ENCODE peak calls at places on chromosome 7, in seven cellular contexts. One of them, this sample, is unnamed.
A peak's percentile ranks its signal among the peaks of the same experiment; 100 is the strongest.

GRCh38 chr7:35261476-35262285 is 7.8 kb upstream of the TBX20 start:
- DNase-seq in GM12892: no peak
- DNase-seq in activated T-cell treated with anti-CD3 and anti-CD28 coated beads for 24 hours: no peak
- DNase-seq in activated naive CD4-positive, alpha-beta T cell treated with anti-CD3 and anti-CD28 coated beads, Interleukin-2, amount 10 ng/mL, durations not matched to agents 7 days and 5 days: no peak
- DNase-seq in BE2C: no peak
- DNase-seq in progenitor cell of endocrine pancreas: no peak
- DNase-seq in fibroblast of lung: no peak
- DNase-seq in this sample: no peak

GRCh38 chr7:45143616-45144015 is 14.0 kb upstream of the RAMP3 start:
- DNase-seq in GM12892: no peak
- DNase-seq in activated T-cell treated with anti-CD3 and anti-CD28 coated beads for 24 hours: no peak
- DNase-seq in activated naive CD4-positive, alpha-beta T cell treated with anti-CD3 and anti-CD28 coated beads, Interleukin-2, amount 10 ng/mL, durations not matched to agents 7 days and 5 days: no peak
- DNase-seq in BE2C: no peak
- DNase-seq in progenitor cell of endocrine pancreas: no peak
- DNase-seq in fibroblast of lung: no peak
- DNase-seq in this sample: no peak

GRCh38 chr7:79298145-79298760 is 155.2 kb downstream of the MAGI2 start:
- DNase-seq in GM12892: peak; percentile 0
- DNase-seq in activated T-cell treated with anti-CD3 and anti-CD28 coated beads for 24 hours: no peak
- DNase-seq in activated naive CD4-positive, alpha-beta T cell treated with anti-CD3 and anti-CD28 coated beads, Interleukin-2, amount 10 ng/mL, durations not matched to agents 7 days and 5 days: peak; percentile 21
- DNase-seq in BE2C: peak; percentile 52
- DNase-seq in progenitor cell of endocrine pancreas: no peak
- DNase-seq in fibroblast of lung: peak; percentile 84
- DNase-seq in this sample: no peak

GRCh38 chr7:43647314-43647691 is 64.4 kb downstream of the STK17A start:
- DNase-seq in GM12892: no peak
- DNase-seq in activated T-cell treated with anti-CD3 and anti-CD28 coated beads for 24 hours: no peak
- DNase-seq in activated naive CD4-positive, alpha-beta T cell treated with anti-CD3 and anti-CD28 coated beads, Interleukin-2, amount 10 ng/mL, durations not matched to agents 7 days and 5 days: no peak
- DNase-seq in BE2C: no peak
- DNase-seq in progenitor cell of endocrine pancreas: no peak
- DNase-seq in fibroblast of lung: peak; percentile 69
- DNase-seq in this sample: no peak

GRCh38 chr7:151664268-151664667 is 144.6 kb upstream of the RHEB start:
- DNase-seq in GM12892: no peak
- DNase-seq in activated T-cell treated with anti-CD3 and anti-CD28 coated beads for 24 hours: no peak
- DNase-seq in activated naive CD4-positive, alpha-beta T cell treated with anti-CD3 and anti-CD28 coated beads, Interleukin-2, amount 10 ng/mL, durations not matched to agents 7 days and 5 days: no peak
- DNase-seq in BE2C: no peak
- DNase-seq in progenitor cell of endocrine pancreas: no peak
- DNase-seq in fibroblast of lung: no peak
- DNase-seq in this sample: no peak

GRCh38 chr7:48384180-48384752 is 213.0 kb downstream of the ABCA13 start:
- DNase-seq in GM12892: no peak
- DNase-seq in activated T-cell treated with anti-CD3 and anti-CD28 coated beads for 24 hours: no peak
- DNase-seq in activated naive CD4-positive, alpha-beta T cell treated with anti-CD3 and anti-CD28 coated beads, Interleukin-2, amount 10 ng/mL, durations not matched to agents 7 days and 5 days: no peak
- DNase-seq in BE2C: no peak
- DNase-seq in progenitor cell of endocrine pancreas: no peak
- DNase-seq in fibroblast of lung: no peak
- DNase-seq in this sample: no peak

GRCh38 chr7:86846494-86847190 is 202.9 kb downstream of the GRM3 start:
- DNase-seq in GM12892: no peak
- DNase-seq in activated T-cell treated with anti-CD3 and anti-CD28 coated beads for 24 hours: no peak
- DNase-seq in activated naive CD4-positive, alpha-beta T cell treated with anti-CD3 and anti-CD28 coated beads, Interleukin-2, amount 10 ng/mL, durations not matched to agents 7 days and 5 days: no peak
- DNase-seq in BE2C: no peak
- DNase-seq in progenitor cell of endocrine pancreas: no peak
- DNase-seq in fibroblast of lung: no peak
- DNase-seq in this sample: no peak

GRCh38 chr7:133412942-133413341 is 160.1 kb downstream of the EXOC4 start:
- DNase-seq in GM12892: no peak
- DNase-seq in activated T-cell treated with anti-CD3 and anti-CD28 coated beads for 24 hours: no peak
- DNase-seq in activated naive CD4-positive, alpha-beta T cell treated with anti-CD3 and anti-CD28 coated beads, Interleukin-2, amount 10 ng/mL, durations not matched to agents 7 days and 5 days: no peak
- DNase-seq in BE2C: no peak
- DNase-seq in progenitor cell of endocrine pancreas: no peak
- DNase-seq in fibroblast of lung: no peak
- DNase-seq in this sample: no peak

GRCh38 chr7:105141068-105141467 is 127.1 kb downstream of the KMT2E start:
- DNase-seq in GM12892: no peak
- DNase-seq in activated T-cell treated with anti-CD3 and anti-CD28 coated beads for 24 hours: no peak
- DNase-seq in activated naive CD4-positive, alpha-beta T cell treated with anti-CD3 and anti-CD28 coated beads, Interleukin-2, amount 10 ng/mL, durations not matched to agents 7 days and 5 days: no peak
- DNase-seq in BE2C: peak; percentile 25
- DNase-seq in progenitor cell of endocrine pancreas: no peak
- DNase-seq in fibroblast of lung: peak; percentile 68
- DNase-seq in this sample: no peak

GRCh38 chr7:8035647-8036518 is 67.3 kb downstream of the GLCCI1 start:
- DNase-seq in GM12892: no peak
- DNase-seq in activated T-cell treated with anti-CD3 and anti-CD28 coated beads for 24 hours: no peak
- DNase-seq in activated naive CD4-positive, alpha-beta T cell treated with anti-CD3 and anti-CD28 coated beads, Interleukin-2, amount 10 ng/mL, durations not matched to agents 7 days and 5 days: no peak
- DNase-seq in BE2C: peak; percentile 10
- DNase-seq in progenitor cell of endocrine pancreas: no peak
- DNase-seq in fibroblast of lung: peak; percentile 66
- DNase-seq in this sample: no peak

GRCh38 chr7:106117767-106118544 is 5.8 kb upstream of the SYPL1 start:
- DNase-seq in GM12892: no peak
- DNase-seq in activated T-cell treated with anti-CD3 and anti-CD28 coated beads for 24 hours: no peak
- DNase-seq in activated naive CD4-positive, alpha-beta T cell treated with anti-CD3 and anti-CD28 coated beads, Interleukin-2, amount 10 ng/mL, durations not matched to agents 7 days and 5 days: no peak
- DNase-seq in BE2C: no peak
- DNase-seq in progenitor cell of endocrine pancreas: no peak
- DNase-seq in fibroblast of lung: no peak
- DNase-seq in this sample: no peak

GRCh38 chr7:131038153-131038552 is 289.5 kb upstream of the MKLN1 start:
- DNase-seq in GM12892: no peak
- DNase-seq in activated T-cell treated with anti-CD3 and anti-CD28 coated beads for 24 hours: no peak
- DNase-seq in activated naive CD4-positive, alpha-beta T cell treated with anti-CD3 and anti-CD28 coated beads, Interleukin-2, amount 10 ng/mL, durations not matched to agents 7 days and 5 days: no peak
- DNase-seq in BE2C: no peak
- DNase-seq in progenitor cell of endocrine pancreas: no peak
- DNase-seq in fibroblast of lung: no peak
- DNase-seq in this sample: no peak

GRCh38 chr7:130990178-130990832 is 256.3 kb upstream of the KLF14 start:
- DNase-seq in GM12892: no peak
- DNase-seq in activated T-cell treated with anti-CD3 and anti-CD28 coated beads for 24 hours: no peak
- DNase-seq in activated naive CD4-positive, alpha-beta T cell treated with anti-CD3 and anti-CD28 coated beads, Interleukin-2, amount 10 ng/mL, durations not matched to agents 7 days and 5 days: peak; percentile 64
- DNase-seq in BE2C: no peak
- DNase-seq in progenitor cell of endocrine pancreas: no peak
- DNase-seq in fibroblast of lung: no peak
- DNase-seq in this sample: no peak

GRCh38 chr7:151348970-151349369 is 7.4 kb downstream of the NUB1 start:
- DNase-seq in GM12892: no peak
- DNase-seq in activated T-cell treated with anti-CD3 and anti-CD28 coated beads for 24 hours: no peak
- DNase-seq in activated naive CD4-positive, alpha-beta T cell treated with anti-CD3 and anti-CD28 coated beads, Interleukin-2, amount 10 ng/mL, durations not matched to agents 7 days and 5 days: no peak
- DNase-seq in BE2C: no peak
- DNase-seq in progenitor cell of endocrine pancreas: no peak
- DNase-seq in fibroblast of lung: no peak
- DNase-seq in this sample: no peak

GRCh38 chr7:1340031-1340430 is 107.4 kb downstream of the UNCX start:
- DNase-seq in GM12892: no peak
- DNase-seq in activated T-cell treated with anti-CD3 and anti-CD28 coated beads for 24 hours: no peak
- DNase-seq in activated naive CD4-positive, alpha-beta T cell treated with anti-CD3 and anti-CD28 coated beads, Interleukin-2, amount 10 ng/mL, durations not matched to agents 7 days and 5 days: no peak
- DNase-seq in BE2C: no peak
- DNase-seq in progenitor cell of endocrine pancreas: no peak
- DNase-seq in fibroblast of lung: no peak
- DNase-seq in this sample: no peak

GRCh38 chr7:93948106-93948505 is 26.6 kb downstream of the GNG11 start:
- DNase-seq in GM12892: no peak
- DNase-seq in activated T-cell treated with anti-CD3 and anti-CD28 coated beads for 24 hours: no peak
- DNase-seq in activated naive CD4-positive, alpha-beta T cell treated with anti-CD3 and anti-CD28 coated beads, Interleukin-2, amount 10 ng/mL, durations not matched to agents 7 days and 5 days: no peak
- DNase-seq in BE2C: no peak
- DNase-seq in progenitor cell of endocrine pancreas: no peak
- DNase-seq in fibroblast of lung: peak; percentile 26
- DNase-seq in this sample: no peak

GRCh38 chr7:129266181-129266580 is 41.4 kb downstream of the AHCYL2 start:
- DNase-seq in GM12892: no peak
- DNase-seq in activated T-cell treated with anti-CD3 and anti-CD28 coated beads for 24 hours: no peak
- DNase-seq in activated naive CD4-positive, alpha-beta T cell treated with anti-CD3 and anti-CD28 coated beads, Interleukin-2, amount 10 ng/mL, durations not matched to agents 7 days and 5 days: no peak
- DNase-seq in BE2C: no peak
- DNase-seq in progenitor cell of endocrine pancreas: no peak
- DNase-seq in fibroblast of lung: no peak
- DNase-seq in this sample: no peak

GRCh38 chr7:125516194-125516593 is 586.6 kb upstream of the POT1 start:
- DNase-seq in GM12892: no peak
- DNase-seq in activated T-cell treated with anti-CD3 and anti-CD28 coated beads for 24 hours: no peak
- DNase-seq in activated naive CD4-positive, alpha-beta T cell treated with anti-CD3 and anti-CD28 coated beads, Interleukin-2, amount 10 ng/mL, durations not matched to agents 7 days and 5 days: no peak
- DNase-seq in BE2C: peak; percentile 61
- DNase-seq in progenitor cell of endocrine pancreas: no peak
- DNase-seq in fibroblast of lung: no peak
- DNase-seq in this sample: no peak

GRCh38 chr7:78254397-78255055 is 456.0 kb downstream of the PHTF2 start:
- DNase-seq in GM12892: no peak
- DNase-seq in activated T-cell treated with anti-CD3 and anti-CD28 coated beads for 24 hours: no peak
- DNase-seq in activated naive CD4-positive, alpha-beta T cell treated with anti-CD3 and anti-CD28 coated beads, Interleukin-2, amount 10 ng/mL, durations not matched to agents 7 days and 5 days: no peak
- DNase-seq in BE2C: no peak
- DNase-seq in progenitor cell of endocrine pancreas: no peak
- DNase-seq in fibroblast of lung: no peak
- DNase-seq in this sample: no peak

GRCh38 chr7:82445226-82445625 is 1.6 kb upstream of the CACNA2D1 start:
- DNase-seq in GM12892: no peak
- DNase-seq in activated T-cell treated with anti-CD3 and anti-CD28 coated beads for 24 hours: no peak
- DNase-seq in activated naive CD4-positive, alpha-beta T cell treated with anti-CD3 and anti-CD28 coated beads, Interleukin-2, amount 10 ng/mL, durations not matched to agents 7 days and 5 days: no peak
- DNase-seq in BE2C: no peak
- DNase-seq in progenitor cell of endocrine pancreas: no peak
- DNase-seq in fibroblast of lung: no peak
- DNase-seq in this sample: no peak

GRCh38 chr7:117724898-117725297 is 148.3 kb downstream of the CTTNBP2 start:
- DNase-seq in GM12892: no peak
- DNase-seq in activated T-cell treated with anti-CD3 and anti-CD28 coated beads for 24 hours: no peak
- DNase-seq in activated naive CD4-positive, alpha-beta T cell treated with anti-CD3 and anti-CD28 coated beads, Interleukin-2, amount 10 ng/mL, durations not matched to agents 7 days and 5 days: no peak
- DNase-seq in BE2C: no peak
- DNase-seq in progenitor cell of endocrine pancreas: no peak
- DNase-seq in fibroblast of lung: no peak
- DNase-seq in this sample: no peak

GRCh38 chr7:34281260-34281659 is 375.9 kb downstream of the BMPER start:
- DNase-seq in GM12892: no peak
- DNase-seq in activated T-cell treated with anti-CD3 and anti-CD28 coated beads for 24 hours: no peak
- DNase-seq in activated naive CD4-positive, alpha-beta T cell treated with anti-CD3 and anti-CD28 coated beads, Interleukin-2, amount 10 ng/mL, durations not matched to agents 7 days and 5 days: no peak
- DNase-seq in BE2C: no peak
- DNase-seq in progenitor cell of endocrine pancreas: no peak
- DNase-seq in fibroblast of lung: no peak
- DNase-seq in this sample: no peak

GRCh38 chr7:2432910-2433712 is 29.7 kb downstream of the CHST12 start:
- DNase-seq in GM12892: no peak
- DNase-seq in activated T-cell treated with anti-CD3 and anti-CD28 coated beads for 24 hours: no peak
- DNase-seq in activated naive CD4-positive, alpha-beta T cell treated with anti-CD3 and anti-CD28 coated beads, Interleukin-2, amount 10 ng/mL, durations not matched to agents 7 days and 5 days: no peak
- DNase-seq in BE2C: no peak
- DNase-seq in progenitor cell of endocrine pancreas: no peak
- DNase-seq in fibroblast of lung: no peak
- DNase-seq in this sample: no peak

GRCh38 chr7:110987130-110987693 is 103.7 kb upstream of the LRRN3 start:
- DNase-seq in GM12892: no peak
- DNase-seq in activated T-cell treated with anti-CD3 and anti-CD28 coated beads for 24 hours: no peak
- DNase-seq in activated naive CD4-positive, alpha-beta T cell treated with anti-CD3 and anti-CD28 coated beads, Interleukin-2, amount 10 ng/mL, durations not matched to agents 7 days and 5 days: no peak
- DNase-seq in BE2C: no peak
- DNase-seq in progenitor cell of endocrine pancreas: no peak
- DNase-seq in fibroblast of lung: no peak
- DNase-seq in this sample: no peak

GRCh38 chr7:37336259-37336658 is 112.4 kb downstream of the ELMO1 start:
- DNase-seq in GM12892: no peak
- DNase-seq in activated T-cell treated with anti-CD3 and anti-CD28 coated beads for 24 hours: no peak
- DNase-seq in activated naive CD4-positive, alpha-beta T cell treated with anti-CD3 and anti-CD28 coated beads, Interleukin-2, amount 10 ng/mL, durations not matched to agents 7 days and 5 days: peak; percentile 46
- DNase-seq in BE2C: no peak
- DNase-seq in progenitor cell of endocrine pancreas: no peak
- DNase-seq in fibroblast of lung: no peak
- DNase-seq in this sample: peak; percentile 17

GRCh38 chr7:94223375-94224084 is 171.2 kb upstream of the COL1A2 start:
- DNase-seq in GM12892: no peak
- DNase-seq in activated T-cell treated with anti-CD3 and anti-CD28 coated beads for 24 hours: no peak
- DNase-seq in activated naive CD4-positive, alpha-beta T cell treated with anti-CD3 and anti-CD28 coated beads, Interleukin-2, amount 10 ng/mL, durations not matched to agents 7 days and 5 days: no peak
- DNase-seq in BE2C: no peak
- DNase-seq in progenitor cell of endocrine pancreas: no peak
- DNase-seq in fibroblast of lung: peak; percentile 68
- DNase-seq in this sample: no peak

GRCh38 chr7:29915481-29916215 is 74.0 kb downstream of the SCRN1 start:
- DNase-seq in GM12892: no peak
- DNase-seq in activated T-cell treated with anti-CD3 and anti-CD28 coated beads for 24 hours: no peak
- DNase-seq in activated naive CD4-positive, alpha-beta T cell treated with anti-CD3 and anti-CD28 coated beads, Interleukin-2, amount 10 ng/mL, durations not matched to agents 7 days and 5 days: no peak
- DNase-seq in BE2C: no peak
- DNase-seq in progenitor cell of endocrine pancreas: no peak
- DNase-seq in fibroblast of lung: no peak
- DNase-seq in this sample: no peak

GRCh38 chr7:105623378-105623777 is 42.1 kb upstream of the EFCAB10 start:
- DNase-seq in GM12892: no peak
- DNase-seq in activated T-cell treated with anti-CD3 and anti-CD28 coated beads for 24 hours: no peak
- DNase-seq in activated naive CD4-positive, alpha-beta T cell treated with anti-CD3 and anti-CD28 coated beads, Interleukin-2, amount 10 ng/mL, durations not matched to agents 7 days and 5 days: peak; percentile 7
- DNase-seq in BE2C: no peak
- DNase-seq in progenitor cell of endocrine pancreas: no peak
- DNase-seq in fibroblast of lung: no peak
- DNase-seq in this sample: no peak

GRCh38 chr7:3162286-3162685 is 118.6 kb upstream of the CARD11 start:
- DNase-seq in GM12892: no peak
- DNase-seq in activated T-cell treated with anti-CD3 and anti-CD28 coated beads for 24 hours: no peak
- DNase-seq in activated naive CD4-positive, alpha-beta T cell treated with anti-CD3 and anti-CD28 coated beads, Interleukin-2, amount 10 ng/mL, durations not matched to agents 7 days and 5 days: no peak
- DNase-seq in BE2C: no peak
- DNase-seq in progenitor cell of endocrine pancreas: no peak
- DNase-seq in fibroblast of lung: peak; percentile 41
- DNase-seq in this sample: no peak

GRCh38 chr7:142391191-142391992 is 133.5 kb upstream of the PRSS58 start:
- DNase-seq in GM12892: no peak
- DNase-seq in activated T-cell treated with anti-CD3 and anti-CD28 coated beads for 24 hours: peak; percentile 26
- DNase-seq in activated naive CD4-positive, alpha-beta T cell treated with anti-CD3 and anti-CD28 coated beads, Interleukin-2, amount 10 ng/mL, durations not matched to agents 7 days and 5 days: peak; percentile 63
- DNase-seq in BE2C: peak; percentile 25
- DNase-seq in progenitor cell of endocrine pancreas: no peak
- DNase-seq in fibroblast of lung: no peak
- DNase-seq in this sample: no peak

GRCh38 chr7:106112118-106112971 is at the start of gene SYPL1:
- DNase-seq in GM12892: peak; percentile 74
- DNase-seq in activated T-cell treated with anti-CD3 and anti-CD28 coated beads for 24 hours: peak; percentile 87
- DNase-seq in activated naive CD4-positive, alpha-beta T cell treated with anti-CD3 and anti-CD28 coated beads, Interleukin-2, amount 10 ng/mL, durations not matched to agents 7 days and 5 days: peak; percentile 95
- DNase-seq in BE2C: peak; percentile 96
- DNase-seq in progenitor cell of endocrine pancreas: peak; percentile 85
- DNase-seq in fibroblast of lung: peak; percentile 89
- DNase-seq in this sample: peak; percentile 86

GRCh38 chr7:111437736-111438135 is 124.6 kb downstream of the IMMP2L start:
- DNase-seq in GM12892: no peak
- DNase-seq in activated T-cell treated with anti-CD3 and anti-CD28 coated beads for 24 hours: no peak
- DNase-seq in activated naive CD4-positive, alpha-beta T cell treated with anti-CD3 and anti-CD28 coated beads, Interleukin-2, amount 10 ng/mL, durations not matched to agents 7 days and 5 days: no peak
- DNase-seq in BE2C: no peak
- DNase-seq in progenitor cell of endocrine pancreas: no peak
- DNase-seq in fibroblast of lung: no peak
- DNase-seq in this sample: no peak

GRCh38 chr7:130901209-130901783 is 167.3 kb upstream of the KLF14 start:
- DNase-seq in GM12892: no peak
- DNase-seq in activated T-cell treated with anti-CD3 and anti-CD28 coated beads for 24 hours: no peak
- DNase-seq in activated naive CD4-positive, alpha-beta T cell treated with anti-CD3 and anti-CD28 coated beads, Interleukin-2, amount 10 ng/mL, durations not matched to agents 7 days and 5 days: no peak
- DNase-seq in BE2C: peak; percentile 49
- DNase-seq in progenitor cell of endocrine pancreas: no peak
- DNase-seq in fibroblast of lung: peak; percentile 93
- DNase-seq in this sample: no peak

GRCh38 chr7:78576196-78576595 is 777.6 kb downstream of the PHTF2 start:
- DNase-seq in GM12892: no peak
- DNase-seq in activated T-cell treated with anti-CD3 and anti-CD28 coated beads for 24 hours: no peak
- DNase-seq in activated naive CD4-positive, alpha-beta T cell treated with anti-CD3 and anti-CD28 coated beads, Interleukin-2, amount 10 ng/mL, durations not matched to agents 7 days and 5 days: no peak
- DNase-seq in BE2C: no peak
- DNase-seq in progenitor cell of endocrine pancreas: no peak
- DNase-seq in fibroblast of lung: no peak
- DNase-seq in this sample: no peak

GRCh38 chr7:125169088-125169487 is 239.5 kb upstream of the POT1 start:
- DNase-seq in GM12892: no peak
- DNase-seq in activated T-cell treated with anti-CD3 and anti-CD28 coated beads for 24 hours: no peak
- DNase-seq in activated naive CD4-positive, alpha-beta T cell treated with anti-CD3 and anti-CD28 coated beads, Interleukin-2, amount 10 ng/mL, durations not matched to agents 7 days and 5 days: no peak
- DNase-seq in BE2C: no peak
- DNase-seq in progenitor cell of endocrine pancreas: no peak
- DNase-seq in fibroblast of lung: no peak
- DNase-seq in this sample: no peak

GRCh38 chr7:68671046-68671445 is 927.2 kb upstream of the AUTS2 start:
- DNase-seq in GM12892: no peak
- DNase-seq in activated T-cell treated with anti-CD3 and anti-CD28 coated beads for 24 hours: no peak
- DNase-seq in activated naive CD4-positive, alpha-beta T cell treated with anti-CD3 and anti-CD28 coated beads, Interleukin-2, amount 10 ng/mL, durations not matched to agents 7 days and 5 days: no peak
- DNase-seq in BE2C: no peak
- DNase-seq in progenitor cell of endocrine pancreas: no peak
- DNase-seq in fibroblast of lung: no peak
- DNase-seq in this sample: no peak

GRCh38 chr7:138460649-138461607 is 869 bp downstream of the TRIM24 start:
- DNase-seq in GM12892: peak; percentile 54
- DNase-seq in activated T-cell treated with anti-CD3 and anti-CD28 coated beads for 24 hours: peak; percentile 46
- DNase-seq in activated naive CD4-positive, alpha-beta T cell treated with anti-CD3 and anti-CD28 coated beads, Interleukin-2, amount 10 ng/mL, durations not matched to agents 7 days and 5 days: peak; percentile 71
- DNase-seq in BE2C: peak; percentile 88
- DNase-seq in progenitor cell of endocrine pancreas: peak; percentile 61
- DNase-seq in fibroblast of lung: peak; percentile 36
- DNase-seq in this sample: peak; percentile 54

GRCh38 chr7:82441916-82442478 is 1.6 kb downstream of the CACNA2D1 start:
- DNase-seq in GM12892: no peak
- DNase-seq in activated T-cell treated with anti-CD3 and anti-CD28 coated beads for 24 hours: no peak
- DNase-seq in activated naive CD4-positive, alpha-beta T cell treated with anti-CD3 and anti-CD28 coated beads, Interleukin-2, amount 10 ng/mL, durations not matched to agents 7 days and 5 days: no peak
- DNase-seq in BE2C: no peak
- DNase-seq in progenitor cell of endocrine pancreas: no peak
- DNase-seq in fibroblast of lung: peak; percentile 25
- DNase-seq in this sample: no peak